ENCODE peak calls at places on chromosomes 6 and 20, in six cellular contexts. One of them, this sample, is unnamed.

GRCh38 chr6:14035448-14035847 is 82.1 kb upstream of the CD83 start:
- DNase-seq in stimulated activated CD8-positive, alpha-beta memory T cell treated with anti-CD3 and anti-CD28 coated beads, Interleukin-7, amount 100 ng/mL, for 1 hour: no peak
- DNase-seq in mesothelial cell of epicardium: no peak
- DNase-seq in GM12865: no peak
- DNase-seq in HFF-Myc: peak
- DNase-seq in hypothalamus: no peak
- DNase-seq in this sample: no peak

GRCh38 chr6:4939241-4939640 is 64.6 kb downstream of the RPP40 start:
- DNase-seq in HFF-Myc: no peak
- DNase-seq in stimulated activated CD8-positive, alpha-beta memory T cell treated with anti-CD3 and anti-CD28 coated beads, Interleukin-7, amount 100 ng/mL, for 1 hour: no peak
- DNase-seq in hypothalamus: no peak
- DNase-seq in mesothelial cell of epicardium: no peak
- DNase-seq in GM12865: no peak
- DNase-seq in this sample: no peak

GRCh38 chr6:157037165-157037564 is 260.0 kb downstream of the ARID1B start:
- DNase-seq in stimulated activated CD8-positive, alpha-beta memory T cell treated with anti-CD3 and anti-CD28 coated beads, Interleukin-7, amount 100 ng/mL, for 1 hour: no peak
- DNase-seq in HFF-Myc: no peak
- DNase-seq in hypothalamus: no peak
- DNase-seq in mesothelial cell of epicardium: no peak
- DNase-seq in GM12865: no peak
- DNase-seq in this sample: no peak

GRCh38 chr20:4916991-4917881 is 84.1 kb downstream of the SLC23A2 start:
- DNase-seq in mesothelial cell of epicardium: no peak
- DNase-seq in hypothalamus: no peak
- DNase-seq in GM12865: no peak
- DNase-seq in HFF-Myc: no peak
- DNase-seq in stimulated activated CD8-positive, alpha-beta memory T cell treated with anti-CD3 and anti-CD28 coated beads, Interleukin-7, amount 100 ng/mL, for 1 hour: no peak
- DNase-seq in this sample: no peak

GRCh38 chr6:136655251-136656014 is 105.2 kb upstream of the MAP7 start:
- DNase-seq in hypothalamus: no peak
- DNase-seq in GM12865: no peak
- DNase-seq in stimulated activated CD8-positive, alpha-beta memory T cell treated with anti-CD3 and anti-CD28 coated beads, Interleukin-7, amount 100 ng/mL, for 1 hour: no peak
- DNase-seq in mesothelial cell of epicardium: no peak
- DNase-seq in HFF-Myc: no peak
- DNase-seq in this sample: no peak

GRCh38 chr20:41232971-41233926 is 84.3 kb downstream of the ZHX3 start:
- DNase-seq in hypothalamus: no peak
- DNase-seq in mesothelial cell of epicardium: no peak
- DNase-seq in GM12865: no peak
- DNase-seq in HFF-Myc: peak
- DNase-seq in stimulated activated CD8-positive, alpha-beta memory T cell treated with anti-CD3 and anti-CD28 coated beads, Interleukin-7, amount 100 ng/mL, for 1 hour: no peak
- DNase-seq in this sample: no peak

GRCh38 chr6:74879234-74879633 is 326.6 kb downstream of the COL12A1 start:
- DNase-seq in stimulated activated CD8-positive, alpha-beta memory T cell treated with anti-CD3 and anti-CD28 coated beads, Interleukin-7, amount 100 ng/mL, for 1 hour: no peak
- DNase-seq in GM12865: no peak
- DNase-seq in mesothelial cell of epicardium: no peak
- DNase-seq in hypothalamus: no peak
- DNase-seq in HFF-Myc: peak
- DNase-seq in this sample: no peak

GRCh38 chr6:131173680-131174079 is 38.4 kb downstream of the AKAP7 start:
- DNase-seq in HFF-Myc: no peak
- DNase-seq in hypothalamus: no peak
- DNase-seq in mesothelial cell of epicardium: no peak
- DNase-seq in stimulated activated CD8-positive, alpha-beta memory T cell treated with anti-CD3 and anti-CD28 coated beads, Interleukin-7, amount 100 ng/mL, for 1 hour: no peak
- DNase-seq in GM12865: no peak
- DNase-seq in this sample: no peak

GRCh38 chr6:129936329-129937165 is 75.4 kb upstream of the TMEM244 start:
- DNase-seq in HFF-Myc: peak
- DNase-seq in GM12865: peak
- DNase-seq in hypothalamus: no peak
- DNase-seq in stimulated activated CD8-positive, alpha-beta memory T cell treated with anti-CD3 and anti-CD28 coated beads, Interleukin-7, amount 100 ng/mL, for 1 hour: no peak
- DNase-seq in mesothelial cell of epicardium: no peak
- DNase-seq in this sample: peak

GRCh38 chr6:111591370-111591900 is 14.2 kb downstream of the TRAF3IP2 start:
- DNase-seq in mesothelial cell of epicardium: no peak
- DNase-seq in stimulated activated CD8-positive, alpha-beta memory T cell treated with anti-CD3 and anti-CD28 coated beads, Interleukin-7, amount 100 ng/mL, for 1 hour: no peak
- DNase-seq in HFF-Myc: peak
- DNase-seq in GM12865: no peak
- DNase-seq in hypothalamus: no peak
- DNase-seq in this sample: no peak

GRCh38 chr6:34308483-34308882 is 59.7 kb upstream of the SMIM29 start:
- DNase-seq in HFF-Myc: no peak
- DNase-seq in hypothalamus: no peak
- DNase-seq in GM12865: no peak
- DNase-seq in mesothelial cell of epicardium: no peak
- DNase-seq in stimulated activated CD8-positive, alpha-beta memory T cell treated with anti-CD3 and anti-CD28 coated beads, Interleukin-7, amount 100 ng/mL, for 1 hour: no peak
- DNase-seq in this sample: no peak

GRCh38 chr6:82330171-82330804 is 33.3 kb upstream of the TPBG start:
- DNase-seq in mesothelial cell of epicardium: no peak
- DNase-seq in stimulated activated CD8-positive, alpha-beta memory T cell treated with anti-CD3 and anti-CD28 coated beads, Interleukin-7, amount 100 ng/mL, for 1 hour: no peak
- DNase-seq in GM12865: no peak
- DNase-seq in HFF-Myc: no peak
- DNase-seq in hypothalamus: no peak
- DNase-seq in this sample: no peak

This sample was measured in C1 segment of cervical spinal cord.